ENCODE peak calls at places on chromosome X, in eight cellular contexts. A is A549, Q is psoas muscle, Y is body of pancreas, T is astrocyte of the spinal cord, J is nephron progenitor cell, O is pancreas, B is sigmoid colon. N is an unnamed sample.

GRCh38 chrX:36721990-36722389 is 286.2 kb upstream of the FAM47C start:
- DNase-seq in T (no peak), Y (no peak), Q (no peak), A (no peak), B (no peak), O (no peak), J (no peak), N (no peak)

GRCh38 chrX:106894392-106894909 is 8.7 kb downstream of the RIPPLY1 start:
- DNase-seq in A (peak; percentile 84), O (peak; percentile 26), Y (peak; percentile 67), T (peak; percentile 79), Q (peak; percentile 69), B (peak; percentile 78), J (peak; percentile 70), N (peak; percentile 57)

GRCh38 chrX:27728291-27728690 is 79.5 kb upstream of the MAGEB10 start:
- DNase-seq in T (peak; percentile 73), J (no peak), Q (no peak), A (peak; percentile 2), Y (no peak), O (no peak), B (no peak), N (no peak)

GRCh38 chrX:113157496-113157895 is 316.9 kb upstream of the AMOT start:
- DNase-seq in Y (no peak), J (no peak), A (no peak), T (no peak), Q (no peak), B (no peak), O (no peak), N (no peak)

GRCh38 chrX:1212532-1212931 is at the start of gene CRLF2:
- DNase-seq in J (no peak), Q (no peak), B (peak; percentile 34), Y (no peak), A (peak; percentile 63), O (no peak), T (no peak), N (no peak)

GRCh38 chrX:40852573-40852972 is 117.2 kb upstream of the MED14 start:
- DNase-seq in A (no peak), O (no peak), Y (no peak), J (no peak), B (no peak), Q (no peak), T (no peak), N (no peak)

GRCh38 chrX:118231464-118231863 is 114.4 kb upstream of the WDR44 start:
- DNase-seq in J (no peak), O (no peak), T (peak; percentile 45), Q (no peak), B (no peak), A (no peak), Y (no peak), N (no peak)

GRCh38 chrX:22314211-22314610 is 41.5 kb downstream of the CBLL2 start:
- DNase-seq in A (no peak), J (no peak), O (no peak), Q (no peak), B (no peak), T (no peak), Y (no peak), N (no peak)

GRCh38 chrX:152899111-152899873 is 1.4 kb downstream of the ZNF185 start:
- DNase-seq in B (no peak), J (no peak), T (no peak), Q (no peak), O (no peak), A (no peak), Y (no peak), N (no peak)

GRCh38 chrX:3066555-3066954 is 25.3 kb downstream of the ARSF start:
- DNase-seq in Q (peak; percentile 53), O (peak; percentile 55), A (no peak), B (no peak), T (no peak), Y (peak; percentile 71), J (no peak), N (no peak)

GRCh38 chrX:41035582-41035981 is 49.7 kb upstream of the USP9X start:
- DNase-seq in Q (no peak), T (no peak), A (no peak), Y (no peak), J (no peak), B (no peak), O (no peak), N (no peak)

GRCh38 chrX:64908121-64908520 is 68.1 kb downstream of the ZC4H2 start:
- DNase-seq in Y (no peak), B (no peak), T (no peak), J (no peak), A (no peak), O (no peak), Q (no peak), N (no peak)

GRCh38 chrX:10235851-10236250 is 79.1 kb downstream of the CLCN4 start:
- DNase-seq in Q (no peak), A (no peak), Y (no peak), J (no peak), T (peak; percentile 87), B (no peak), O (no peak), N (no peak)

GRCh38 chrX:105880491-105880890 is 58.2 kb downstream of the NRK start:
- DNase-seq in B (no peak), Y (no peak), T (no peak), J (no peak), Q (no peak), A (no peak), O (no peak), N (no peak)

GRCh38 chrX:109472939-109473713 is 8.8 kb downstream of the GUCY2F start:
- DNase-seq in T (peak; percentile 77), O (no peak), A (peak; percentile 21), J (peak; percentile 60), Q (no peak), Y (no peak), B (no peak), N (peak; percentile 35)

GRCh38 chrX:134743121-134743520 is 84.8 kb upstream of the PLAC1 start:
- DNase-seq in Q (no peak), T (peak; percentile 23), B (no peak), J (no peak), Y (no peak), O (no peak), A (no peak), N (no peak)

GRCh38 chrX:109889289-109890006 is 113.5 kb upstream of the TMEM164 start:
- DNase-seq in A (no peak), B (no peak), T (peak; percentile 16), Q (no peak), J (peak; percentile 37), O (no peak), Y (no peak), N (peak; percentile 13)

GRCh38 chrX:116526010-116526409 is 63.2 kb upstream of the CT83 start:
- DNase-seq in A (no peak), B (no peak), Q (no peak), T (no peak), Y (no peak), J (no peak), O (no peak), N (no peak)

GRCh38 chrX:63784902-63785692 is at the start of gene ARHGEF9:
- DNase-seq in Q (peak; percentile 55), A (no peak), Y (peak; percentile 22), J (peak; percentile 69), O (no peak), B (peak; percentile 68), T (no peak), N (peak; percentile 34)

GRCh38 chrX:77436682-77437081 is 10.5 kb upstream of the FGF16 start:
- DNase-seq in A (peak; percentile 23), Q (no peak), T (no peak), O (no peak), B (no peak), J (no peak), Y (no peak), N (no peak)

GRCh38 chrX:103171353-103171752 is 43.6 kb upstream of the BEX4 start:
- DNase-seq in Y (no peak), T (no peak), Q (no peak), B (no peak), A (no peak), O (no peak), J (no peak), N (no peak)

GRCh38 chrX:31199051-31199769 is 127.4 kb upstream of the FTHL17 start:
- DNase-seq in B (no peak), A (no peak), O (peak; percentile 50), T (no peak), Q (no peak), J (no peak), Y (peak; percentile 43), N (no peak)

GRCh38 chrX:115183980-115184379 is 5.2 kb upstream of the RBMXL3 start:
- DNase-seq in O (no peak), J (no peak), Q (no peak), Y (no peak), T (no peak), A (peak; percentile 2), B (no peak), N (no peak)

GRCh38 chrX:14630724-14631123 is 101.4 kb downstream of the GLRA2 start:
- DNase-seq in J (peak; percentile 1), Q (no peak), O (no peak), T (no peak), B (no peak), A (peak; percentile 7), Y (no peak), N (no peak)
- TF ChIP-seq CTCF in J (no peak), Q (no peak), O (no peak), T (no peak), B (no peak), A (no peak), Y (no peak), N (no peak)

GRCh38 chrX:15382809-15383208 is 1.4 kb downstream of the VEGFD start:
- DNase-seq in A (no peak), Y (no peak), J (no peak), B (no peak), O (no peak), Q (no peak), T (no peak), N (no peak)
- TF ChIP-seq CTCF in A (no peak), Y (no peak), J (peak; percentile 27), B (no peak), O (no peak), Q (no peak), T (no peak), N (no peak)

DNA sequence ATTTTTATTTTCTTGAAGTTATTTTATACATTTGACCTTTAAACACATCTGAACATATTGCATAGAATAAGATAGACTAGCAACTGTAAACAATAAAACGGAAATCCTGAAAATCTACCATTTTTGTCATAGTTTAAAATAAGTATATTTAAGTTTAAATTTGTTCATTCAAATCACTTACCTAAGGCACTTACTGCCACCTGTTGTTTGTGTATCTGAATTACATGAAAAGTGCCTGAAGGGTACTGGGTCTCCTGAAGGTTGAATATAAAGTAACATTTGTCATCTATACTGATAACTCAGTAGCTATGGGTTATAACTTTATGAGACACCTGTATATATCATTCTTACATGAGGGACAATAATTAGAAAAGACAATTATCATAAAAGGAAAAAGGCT is 38.6 kb downstream of the TRPC5 start:
- DNase-seq in J (peak; percentile 5), Q (no peak), T (no peak), Y (no peak), B (no peak), O (no peak), A (peak; percentile 34), N (no peak)
- TF ChIP-seq CTCF in J (peak; percentile 66), Q (no peak), T (no peak), Y (peak; percentile 28), B (no peak), O (no peak), A (peak; percentile 37), N (peak; percentile 74)

DNA sequence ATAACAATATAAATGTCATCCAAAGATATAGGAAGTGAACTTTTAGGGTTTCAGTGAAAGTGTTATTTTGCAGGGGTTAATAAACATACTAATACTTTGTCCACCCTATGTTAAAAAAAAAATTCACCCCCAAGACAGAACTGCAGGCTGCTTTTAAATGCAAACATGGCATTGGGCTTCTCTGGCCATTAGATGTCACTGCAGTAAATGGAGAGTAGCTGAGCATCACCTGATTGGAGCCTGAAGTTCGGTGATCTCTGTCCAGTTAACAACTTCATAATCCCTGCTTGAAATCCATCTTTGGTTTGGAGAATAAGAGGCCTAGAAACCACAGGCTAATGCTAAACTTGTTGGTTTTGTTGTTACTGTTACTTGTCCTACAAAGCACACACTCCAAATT is 18.7 kb downstream of the SLC25A43 start:
- DNase-seq in B (no peak), J (no peak), Q (no peak), T (peak; percentile 15), A (peak; percentile 24), Y (no peak), O (no peak), N (no peak)
- TF ChIP-seq CTCF in B (no peak), J (no peak), Q (no peak), T (peak; percentile 37), A (peak; percentile 31), Y (peak; percentile 14), O (no peak), N (no peak)